ENCODE peak calls at places on chromosomes 7 and 10, in four cellular contexts. One of them, this sample, is unnamed.

GRCh38 chr7:154424370-154424769 is 372.2 kb downstream of the DPP6 start:
- DNase-seq in neural progenitor cell: no peak
- DNase-seq in HCT116: no peak
- DNase-seq in astrocyte: no peak
- DNase-seq in this sample: no peak

GRCh38 chr7:158445421-158446175 is 142.0 kb downstream of the PTPRN2 start:
- DNase-seq in HCT116: no peak
- DNase-seq in neural progenitor cell: peak
- DNase-seq in astrocyte: no peak
- DNase-seq in this sample: peak

GRCh38 chr7:116966606-116967005 is 13.3 kb downstream of the ST7 start:
- DNase-seq in neural progenitor cell: no peak
- DNase-seq in HCT116: no peak
- DNase-seq in astrocyte: no peak
- DNase-seq in this sample: no peak

GRCh38 chr10:57979466-57979865 is 288.2 kb downstream of the IPMK start:
- DNase-seq in HCT116: peak
- DNase-seq in neural progenitor cell: no peak
- DNase-seq in astrocyte: peak
- DNase-seq in this sample: no peak

GRCh38 chr7:97155897-97156418 is 38.5 kb downstream of the SDHAF3 start:
- DNase-seq in HCT116: no peak
- DNase-seq in neural progenitor cell: no peak
- DNase-seq in astrocyte: no peak
- DNase-seq in this sample: no peak

GRCh38 chr10:3790858-3791257 is 5.8 kb upstream of the KLF6 start:
- DNase-seq in astrocyte: no peak
- DNase-seq in HCT116: no peak
- DNase-seq in neural progenitor cell: no peak
- DNase-seq in this sample: no peak

GRCh38 chr10:77011823-77012566 is 625.6 kb downstream of the KCNMA1 start:
- DNase-seq in HCT116: no peak
- DNase-seq in neural progenitor cell: no peak
- DNase-seq in astrocyte: no peak
- DNase-seq in this sample: no peak

GRCh38 chr7:101932053-101932452 is 114.6 kb downstream of the CUX1 start:
- DNase-seq in astrocyte: no peak
- DNase-seq in HCT116: no peak
- DNase-seq in neural progenitor cell: no peak
- DNase-seq in this sample: no peak

GRCh38 chr7:76352193-76352592 is 6.6 kb downstream of the YWHAG start:
- DNase-seq in HCT116: no peak
- DNase-seq in neural progenitor cell: no peak
- DNase-seq in astrocyte: no peak
- DNase-seq in this sample: no peak

GRCh38 chr7:111424768-111425167 is 137.5 kb downstream of the IMMP2L start:
- DNase-seq in HCT116: no peak
- DNase-seq in astrocyte: peak
- DNase-seq in neural progenitor cell: no peak
- DNase-seq in this sample: no peak

GRCh38 chr10:82815680-82816079 is 940.7 kb downstream of the NRG3 start:
- DNase-seq in HCT116: no peak
- DNase-seq in astrocyte: no peak
- DNase-seq in neural progenitor cell: no peak
- DNase-seq in this sample: peak

GRCh38 chr10:132606536-132607316 is 69.1 kb downstream of the INPP5A start:
- DNase-seq in HCT116: no peak
- DNase-seq in neural progenitor cell: no peak
- DNase-seq in astrocyte: peak
- DNase-seq in this sample: peak

GRCh38 chr7:16202298-16202697 is 219.0 kb downstream of the CRPPA start:
- DNase-seq in neural progenitor cell: no peak
- DNase-seq in astrocyte: peak
- DNase-seq in HCT116: no peak
- DNase-seq in this sample: no peak

GRCh38 chr10:49803988-49804387 is 41.9 kb upstream of the OGDHL start:
- DNase-seq in HCT116: no peak
- DNase-seq in neural progenitor cell: no peak
- DNase-seq in astrocyte: no peak
- DNase-seq in this sample: no peak

GRCh38 chr7:138086585-138087270 is 10.5 kb downstream of the AKR1D1 start:
- DNase-seq in astrocyte: no peak
- DNase-seq in HCT116: no peak
- DNase-seq in neural progenitor cell: no peak
- DNase-seq in this sample: no peak

GRCh38 chr7:26958834-26959233 is 94.4 kb upstream of the SKAP2 start:
- DNase-seq in astrocyte: peak
- DNase-seq in HCT116: peak
- DNase-seq in neural progenitor cell: no peak
- DNase-seq in this sample: no peak

GRCh38 chr7:83851551-83851950 is 202.6 kb upstream of the SEMA3E start:
- DNase-seq in astrocyte: no peak
- DNase-seq in neural progenitor cell: no peak
- DNase-seq in HCT116: no peak
- DNase-seq in this sample: no peak

GRCh38 chr10:114470956-114471905 is 66.9 kb upstream of the AFAP1L2 start:
- DNase-seq in neural progenitor cell: peak
- DNase-seq in astrocyte: peak
- DNase-seq in HCT116: peak
- DNase-seq in this sample: peak

GRCh38 chr7:51140203-51140938 is 176.2 kb downstream of the COBL start:
- DNase-seq in neural progenitor cell: peak
- DNase-seq in astrocyte: no peak
- DNase-seq in HCT116: no peak
- DNase-seq in this sample: no peak

GRCh38 chr7:18508441-18509427 is 13.2 kb downstream of the HDAC9 start:
- DNase-seq in astrocyte: peak
- DNase-seq in neural progenitor cell: peak
- DNase-seq in HCT116: peak
- DNase-seq in this sample: no peak

GRCh38 chr7:150432915-150433892 is 17.2 kb upstream of the GIMAP8 start:
- DNase-seq in HCT116: no peak
- DNase-seq in neural progenitor cell: no peak
- DNase-seq in astrocyte: no peak
- DNase-seq in this sample: no peak

GRCh38 chr10:23886355-23886754 is 322.6 kb upstream of the KIAA1217 start:
- DNase-seq in astrocyte: no peak
- DNase-seq in HCT116: no peak
- DNase-seq in neural progenitor cell: peak
- DNase-seq in this sample: no peak

GRCh38 chr10:95289003-95289920 is 1.5 kb downstream of the PDLIM1 start:
- DNase-seq in neural progenitor cell: peak
- DNase-seq in HCT116: no peak
- DNase-seq in astrocyte: no peak
- DNase-seq in this sample: no peak

GRCh38 chr10:118543714-118544400 is 51.6 kb downstream of the PRLHR start:
- DNase-seq in HCT116: peak
- DNase-seq in astrocyte: peak
- DNase-seq in neural progenitor cell: peak
- DNase-seq in this sample: no peak

GRCh38 chr7:31335161-31335888 is 5.2 kb downstream of the NEUROD6 start:
- DNase-seq in astrocyte: no peak
- DNase-seq in HCT116: no peak
- DNase-seq in neural progenitor cell: no peak
- DNase-seq in this sample: no peak

GRCh38 chr7:151679868-151680534 is 160.3 kb upstream of the RHEB start:
- DNase-seq in HCT116: no peak
- DNase-seq in neural progenitor cell: no peak
- DNase-seq in astrocyte: no peak
- DNase-seq in this sample: no peak

GRCh38 chr10:22315455-22316285 is 518 bp upstream of the COMMD3 start:
- DNase-seq in neural progenitor cell: no peak
- DNase-seq in astrocyte: no peak
- DNase-seq in HCT116: no peak
- DNase-seq in this sample: no peak

GRCh38 chr10:66752714-66753113 is 173.1 kb upstream of the LRRTM3 start:
- DNase-seq in neural progenitor cell: no peak
- DNase-seq in HCT116: no peak
- DNase-seq in astrocyte: peak
- DNase-seq in this sample: no peak

GRCh38 chr7:87853237-87853864 is 22.8 kb downstream of the SLC25A40 start:
- DNase-seq in astrocyte: no peak
- DNase-seq in neural progenitor cell: no peak
- DNase-seq in HCT116: no peak
- DNase-seq in this sample: no peak

GRCh38 chr7:24406818-24407226 is 122.8 kb downstream of the NPY start:
- DNase-seq in astrocyte: no peak
- DNase-seq in neural progenitor cell: peak
- DNase-seq in HCT116: no peak
- DNase-seq in this sample: no peak

GRCh38 chr7:121932768-121933167 is 59.8 kb downstream of the PTPRZ1 start:
- DNase-seq in neural progenitor cell: no peak
- DNase-seq in astrocyte: no peak
- DNase-seq in HCT116: no peak
- DNase-seq in this sample: no peak

GRCh38 chr7:63876707-63877322 is 121.8 kb upstream of the ZNF722 start:
- DNase-seq in HCT116: no peak
- DNase-seq in astrocyte: no peak
- DNase-seq in neural progenitor cell: no peak
- DNase-seq in this sample: no peak

GRCh38 chr7:152312316-152312715 is 123.5 kb downstream of the KMT2C start:
- DNase-seq in astrocyte: peak
- DNase-seq in neural progenitor cell: no peak
- DNase-seq in HCT116: no peak
- DNase-seq in this sample: no peak

DNA sequence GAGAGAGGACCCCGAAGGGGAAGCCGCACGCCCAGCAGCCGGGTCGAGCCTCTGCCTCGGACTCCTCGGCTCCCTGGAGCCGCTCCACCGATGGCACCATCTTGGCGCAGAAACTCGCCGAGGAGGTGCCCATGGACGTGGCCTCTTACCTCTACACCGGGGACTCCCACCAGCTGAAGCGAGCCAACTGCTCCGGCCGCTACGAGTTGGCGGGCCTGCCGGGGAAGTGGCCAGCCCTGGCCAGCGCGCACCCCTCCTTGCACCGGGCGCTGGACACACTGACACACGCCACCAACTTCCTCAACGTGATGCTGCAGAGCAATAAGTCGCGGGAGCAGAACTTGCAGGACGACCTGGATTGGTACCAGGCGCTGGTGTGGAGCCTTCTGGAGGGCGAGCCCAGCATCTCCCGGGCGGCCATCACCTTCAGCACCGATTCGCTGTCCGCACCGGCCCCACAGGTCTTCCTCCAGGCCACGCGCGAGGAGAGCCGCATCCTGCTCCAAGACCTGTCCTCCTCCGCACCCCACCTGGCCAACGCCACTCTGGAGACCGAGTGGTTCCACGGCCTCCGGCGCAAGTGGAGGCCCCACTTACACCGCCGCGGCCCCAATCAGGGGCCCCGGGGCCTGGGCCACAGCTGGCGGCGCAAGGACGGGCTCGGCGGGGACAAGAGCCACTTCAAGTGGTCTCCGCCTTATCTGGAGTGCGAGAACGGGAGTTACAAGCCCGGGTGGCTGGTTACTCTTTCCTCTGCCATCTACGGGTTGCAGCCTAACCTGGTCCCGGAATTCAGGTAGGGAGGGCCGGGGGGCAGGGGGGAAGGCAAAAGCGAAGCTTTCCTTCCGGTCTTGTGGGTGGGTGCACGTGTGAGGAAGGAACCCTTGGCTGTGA is 973 bp downstream of the GPR158 start:
- DNase-seq in HCT116: no peak
- DNase-seq in neural progenitor cell: peak
- DNase-seq in astrocyte: peak
- DNase-seq in this sample: peak
- H3K9ac ChIP-seq in HCT116: no peak
- H3K9ac ChIP-seq in neural progenitor cell: no peak
- H3K9ac ChIP-seq in astrocyte: no peak
- H3K9ac ChIP-seq in this sample: no peak

DNA sequence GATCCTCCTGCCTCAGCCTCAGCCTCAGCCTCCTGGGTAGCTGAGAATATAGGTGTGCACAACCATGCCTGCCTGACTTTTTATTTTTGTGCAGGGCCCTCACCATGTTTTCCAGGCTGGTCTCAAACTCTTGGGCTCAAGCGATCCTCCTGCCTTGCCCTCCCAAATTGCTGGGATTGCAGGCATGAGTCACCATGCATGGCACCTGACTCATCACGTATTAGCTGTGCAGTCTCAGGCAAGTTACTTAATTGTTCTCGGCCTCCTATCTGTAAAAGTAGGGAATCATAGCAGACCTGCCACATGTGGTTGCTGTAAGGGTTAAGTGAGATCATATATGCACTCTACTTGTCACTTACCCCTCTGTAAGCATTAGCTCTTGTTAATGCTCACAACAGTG is 117.2 kb downstream of the ANLN start:
- DNase-seq in astrocyte: peak
- DNase-seq in neural progenitor cell: no peak
- DNase-seq in HCT116: peak
- DNase-seq in this sample: no peak
- TF ChIP-seq CTCF in astrocyte: no peak
- TF ChIP-seq CTCF in neural progenitor cell: no peak
- TF ChIP-seq CTCF in HCT116: no peak
- TF ChIP-seq CTCF in this sample: no peak

GRCh38 chr7:106608664-106609063 is 52.3 kb downstream of the CCDC71L start:
- DNase-seq in HCT116: no peak
- DNase-seq in neural progenitor cell: no peak
- DNase-seq in astrocyte: no peak
- DNase-seq in this sample: no peak
- H3K27ac ChIP-seq in HCT116: no peak
- H3K27ac ChIP-seq in neural progenitor cell: no peak
- H3K27ac ChIP-seq in astrocyte: peak
- H3K27ac ChIP-seq in this sample: no peak

DNA sequence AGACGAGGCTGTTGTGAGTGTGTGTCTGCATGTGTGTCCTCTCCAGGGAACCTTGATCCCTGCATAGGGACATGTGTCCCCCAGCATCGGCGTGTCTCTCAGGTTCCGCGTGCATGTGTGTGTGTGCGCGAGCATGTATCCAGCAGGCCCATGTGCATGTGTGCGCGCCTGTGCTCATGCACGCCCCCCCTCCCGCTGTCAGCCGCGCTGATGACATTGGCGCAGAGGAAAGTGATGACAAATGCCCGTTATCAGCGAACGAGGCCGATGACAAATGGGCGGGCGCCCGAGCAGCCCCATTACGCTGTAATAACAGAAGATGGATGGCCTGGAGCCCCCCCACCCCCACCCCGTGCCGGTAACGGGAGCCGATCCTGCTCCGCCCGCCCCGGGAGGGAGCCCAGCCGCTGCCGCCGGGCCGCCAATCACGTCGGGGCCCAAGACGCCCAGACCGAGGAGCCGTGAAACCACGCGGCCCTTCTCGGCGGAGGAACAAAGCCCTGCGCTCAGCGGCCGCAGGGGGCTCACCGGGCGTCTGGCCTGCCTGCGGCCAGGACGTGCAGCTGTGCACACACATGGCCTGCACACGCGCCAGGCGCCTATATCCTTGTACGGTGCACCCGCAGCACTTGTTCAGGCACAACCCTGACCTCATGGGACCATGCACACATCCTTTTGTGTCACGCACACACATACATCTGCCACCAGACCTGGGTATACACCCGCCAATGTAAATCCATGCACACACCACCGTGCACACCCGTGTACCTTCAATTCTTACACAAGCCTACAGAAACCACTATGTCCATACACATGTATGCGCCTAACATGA is 21.5 kb downstream of the POLL start:
- DNase-seq in astrocyte: peak
- DNase-seq in neural progenitor cell: peak
- DNase-seq in HCT116: no peak
- DNase-seq in this sample: peak
- H3K9ac ChIP-seq in astrocyte: no peak
- H3K9ac ChIP-seq in neural progenitor cell: no peak
- H3K9ac ChIP-seq in HCT116: no peak
- H3K9ac ChIP-seq in this sample: no peak

GRCh38 chr7:3995187-3995586 is 686.9 kb upstream of the FOXK1 start:
- DNase-seq in neural progenitor cell: peak
- DNase-seq in astrocyte: no peak
- DNase-seq in HCT116: no peak
- DNase-seq in this sample: no peak
- TF ChIP-seq CTCF in neural progenitor cell: peak
- TF ChIP-seq CTCF in astrocyte: no peak
- TF ChIP-seq CTCF in HCT116: peak
- TF ChIP-seq CTCF in this sample: no peak